ENCODE peak calls at places on chromosomes 12 and 14, in eight cellular contexts. S is stimulated activated CD4-positive, alpha-beta T cell treated with anti-CD3 and anti-CD28 coated beads, Interleukin-15, amount 100 ng/mL, for 1 hour; H is myocyte; I is endothelial cell; V is lower lobe of right lung; U is NCI-H1105 treated with DMSO at 0.1 percent for 48 hours; T is Jurkat, Clone E6-1; B is CMK. P is an unnamed sample.

GRCh38 chr14:80364274-80364673 is 153.0 kb upstream of the DIO2 start:
- DNase-seq in V (no peak), S (no peak), H (peak), U (peak), I (no peak), B (no peak), T (peak), P (no peak)

GRCh38 chr14:100782516-100783320 is 43.2 kb upstream of the MEG3 start:
- DNase-seq in I (no peak), T (no peak), V (no peak), B (no peak), S (no peak), H (no peak), U (peak), P (no peak)

GRCh38 chr14:104694475-104694950 is 5.1 kb downstream of the INF2 start:
- DNase-seq in H (peak), B (no peak), S (no peak), T (no peak), U (peak), V (no peak), I (no peak), P (no peak)

GRCh38 chr12:2682301-2683282 is 112.2 kb upstream of the FKBP4 start:
- DNase-seq in B (no peak), I (peak), V (no peak), U (peak), S (no peak), H (peak), T (peak), P (no peak)

GRCh38 chr12:62438098-62438692 is 28.4 kb upstream of the MON2 start:
- DNase-seq in V (no peak), B (peak), I (peak), U (peak), S (no peak), H (peak), T (peak), P (no peak)

GRCh38 chr12:56202838-56203237 is 13.6 kb upstream of the SMARCC2 start:
- DNase-seq in V (no peak), S (no peak), I (no peak), U (no peak), H (no peak), B (no peak), T (no peak), P (no peak)

GRCh38 chr14:55508676-55509075 is 68.3 kb upstream of the TBPL2 start:
- DNase-seq in S (no peak), I (no peak), U (no peak), H (no peak), B (no peak), T (no peak), V (no peak), P (no peak)

GRCh38 chr12:92034858-92035401 is 110.7 kb downstream of the BTG1 start:
- DNase-seq in U (peak), T (peak), S (peak), V (peak), H (peak), B (no peak), I (peak), P (no peak)

GRCh38 chr12:74537126-74537706 is 419 bp upstream of the ATXN7L3B start:
- DNase-seq in U (peak), H (peak), V (no peak), B (no peak), T (peak), I (no peak), S (no peak), P (no peak)

GRCh38 chr14:56172571-56172971 is 54.4 kb downstream of the PELI2 start:
- DNase-seq in S (no peak), I (no peak), T (no peak), B (no peak), H (peak), V (no peak), U (no peak), P (no peak)

GRCh38 chr12:29153231-29153630 is 4.2 kb downstream of the FAR2 start:
- DNase-seq in U (peak), H (no peak), B (no peak), T (no peak), S (no peak), I (no peak), V (no peak), P (no peak)

GRCh38 chr14:58014778-58015177 is 137.2 kb downstream of the ARMH4 start:
- DNase-seq in V (no peak), H (no peak), T (no peak), B (no peak), I (no peak), U (no peak), S (no peak), P (no peak)

GRCh38 chr12:68559984-68560822 is 50.5 kb upstream of the RAP1B start:
- DNase-seq in V (peak), S (no peak), I (peak), T (no peak), U (no peak), B (no peak), H (peak), P (no peak)

GRCh38 chr12:47892819-47893218 is 12.0 kb downstream of the VDR start:
- DNase-seq in V (no peak), H (no peak), B (no peak), T (no peak), U (no peak), S (no peak), I (no peak), P (no peak)

GRCh38 chr14:97266653-97267052 is 469.5 kb downstream of the VRK1 start:
- DNase-seq in T (no peak), S (no peak), V (no peak), I (no peak), H (no peak), U (no peak), B (no peak), P (peak)

GRCh38 chr12:92141585-92142244 is 3.9 kb downstream of the BTG1 start:
- DNase-seq in T (peak), I (no peak), U (peak), S (no peak), H (peak), B (no peak), V (no peak), P (no peak)

GRCh38 chr12:109717390-109718357 is 4.0 kb downstream of the FAM222A start:
- DNase-seq in U (no peak), H (no peak), I (no peak), B (no peak), V (no peak), S (no peak), T (no peak), P (no peak)

GRCh38 chr14:39023939-39024871 is 78.8 kb downstream of the SEC23A start:
- DNase-seq in B (no peak), I (no peak), H (no peak), T (no peak), U (peak), V (no peak), S (no peak), P (no peak)

GRCh38 chr14:74514471-74514932 is 20.9 kb downstream of the ISCA2 start:
- DNase-seq in B (no peak), S (no peak), T (peak), U (no peak), I (no peak), H (peak), V (peak), P (no peak)

GRCh38 chr14:42110167-42110566 is 503.5 kb downstream of the LRFN5 start:
- DNase-seq in T (no peak), S (no peak), U (peak), I (peak), V (no peak), H (peak), B (no peak), P (no peak)

GRCh38 chr12:92297932-92298681 is 152.5 kb upstream of the BTG1 start:
- DNase-seq in V (no peak), U (no peak), I (no peak), T (no peak), S (no peak), B (no peak), H (peak), P (no peak)

GRCh38 chr14:90421001-90421580 is 24.3 kb downstream of the CALM1 start:
- DNase-seq in B (no peak), V (no peak), I (no peak), U (no peak), T (no peak), H (no peak), S (no peak), P (no peak)

GRCh38 chr14:64562432-64562831 is 12.7 kb downstream of the PPP1R36 start:
- DNase-seq in I (no peak), S (no peak), T (no peak), V (no peak), H (no peak), U (no peak), B (no peak), P (no peak)

GRCh38 chr14:31268216-31268615 is 60.6 kb upstream of the HECTD1 start:
- DNase-seq in S (no peak), V (no peak), B (no peak), H (no peak), U (no peak), I (no peak), T (no peak), P (no peak)

GRCh38 chr12:105562727-105563072 is 232.2 kb downstream of the C12orf75 start:
- DNase-seq in V (no peak), U (no peak), B (no peak), H (no peak), I (no peak), S (no peak), T (no peak), P (no peak)

GRCh38 chr14:31263485-31264133 is 56.0 kb upstream of the HECTD1 start:
- DNase-seq in U (no peak), H (peak), B (no peak), I (no peak), T (no peak), V (no peak), S (no peak), P (no peak)

GRCh38 chr12:124824195-124824594 is 39.5 kb downstream of the SCARB1 start:
- DNase-seq in U (no peak), H (peak), S (no peak), V (no peak), B (no peak), T (no peak), I (no peak), P (no peak)